ENCODE peak calls at places on chromosomes 11 and 22, in five cellular contexts. X is heart right ventricle, R is heart left ventricle, W is GM23248, F is IMR-90. K is an unnamed sample. For H3K27me3 and H3K36me3, the result is how much of the 10 kb centered on the place peaks cover.

GRCh38 chr11:95375881-95376280 is 144.9 kb upstream of the SESN3 start:
- DNase-seq in X (no peak), R (no peak), W (peak), F (peak), K (peak)

GRCh38 chr11:78821371-78822306 is 247.0 kb upstream of the NARS2 start:
- DNase-seq in X (no peak), R (no peak), W (no peak), F (peak), K (no peak)

GRCh38 chr11:12287009-12287373 is 90.4 kb upstream of the PARVA start:
- DNase-seq in X (no peak), R (no peak), W (peak), F (peak), K (peak)

GRCh38 chr11:60377737-60378136 is 595 bp upstream of the MS4A7 start:
- DNase-seq in X (no peak), R (peak), W (no peak), F (no peak), K (no peak)

GRCh38 chr11:83006877-83007330 is 64.8 kb downstream of the RAB30 start:
- DNase-seq in X (no peak), R (no peak), W (no peak), F (no peak), K (no peak)

GRCh38 chr11:95698939-95699562 is 90.5 kb downstream of the FAM76B start:
- DNase-seq in X (no peak), R (no peak), W (peak), F (peak), K (no peak)

GRCh38 chr11:113159967-113160621 is 154.3 kb upstream of the TTC12 start:
- DNase-seq in X (no peak), R (peak), W (no peak), F (no peak), K (no peak)

GRCh38 chr11:72716788-72717435 is 35.3 kb downstream of the ARAP1 start:
- DNase-seq in X (no peak), R (peak), W (no peak), F (no peak), K (no peak)

GRCh38 chr11:6297831-6298230 is 22.5 kb downstream of the CAVIN3 start:
- DNase-seq in X (no peak), R (no peak), W (peak), F (no peak), K (no peak)

GRCh38 chr22:40529817-40530216 is 106.7 kb downstream of the MRTFA start:
- DNase-seq in X (no peak), R (no peak), W (peak), F (peak), K (no peak)

GRCh38 chr22:27456696-27457503 is 344.7 kb downstream of the MN1 start:
- DNase-seq in X (no peak), R (no peak), W (peak), F (peak), K (peak)

GRCh38 chr11:64295760-64296159 is 4.4 kb upstream of the CATSPERZ start:
- DNase-seq in X (no peak), R (no peak), W (no peak), F (no peak), K (no peak)

GRCh38 chr11:64297722-64298358 is 2.3 kb upstream of the CATSPERZ start:
- DNase-seq in X (no peak), R (no peak), W (no peak), F (no peak), K (no peak)

GRCh38 chr11:64296830-64297721 is 3.1 kb upstream of the CATSPERZ start:
- DNase-seq in X (no peak), R (no peak), W (no peak), F (no peak), K (no peak)

GRCh38 chr11:64294665-64295289 is 3.7 kb downstream of the KCNK4 start:
- DNase-seq in X (no peak), R (no peak), W (peak), F (no peak), K (no peak)

GRCh38 chr11:64296236-64296635 is 3.9 kb upstream of the CATSPERZ start:
- DNase-seq in X (no peak), R (no peak), W (peak), F (no peak), K (no peak)
- H3K27me3 ChIP-seq in X (under half), R (half or more), W (under half), F (half or more), K (under half)

GRCh38 chr11:3006505-3007260 is 14.6 kb upstream of the NAP1L4 start:
- DNase-seq in X (no peak), R (no peak), W (no peak), F (no peak), K (no peak)

GRCh38 chr11:3009481-3009880 is 17.4 kb upstream of the NAP1L4 start:
- DNase-seq in X (no peak), R (no peak), W (no peak), F (no peak), K (no peak)

GRCh38 chr11:3010004-3010403 is 17.9 kb upstream of the NAP1L4 start:
- DNase-seq in X (no peak), R (no peak), W (no peak), F (no peak), K (no peak)

GRCh38 chr11:3008746-3009336 is 16.7 kb upstream of the NAP1L4 start:
- DNase-seq in X (no peak), R (no peak), W (no peak), F (no peak), K (no peak)

GRCh38 chr11:3007404-3008010 is 15.4 kb upstream of the NAP1L4 start:
- DNase-seq in X (no peak), R (no peak), W (no peak), F (no peak), K (no peak)
- H3K36me3 ChIP-seq in X (half or more), R (half or more), W (under half), F (half or more), K (under half)

GRCh38 chr22:36815558-36816337 is 1.1 kb downstream of the PVALB start:
- DNase-seq in X (no peak), R (no peak), W (no peak), F (no peak), K (no peak)
- H3K27me3 ChIP-seq in X (under half), R (half or more), W (half or more), F (half or more), K (under half)

GRCh38 chr11:123055132-123055924 is 6.6 kb downstream of the HSPA8 start:
- DNase-seq in X (no peak), R (no peak), W (no peak), F (no peak), K (no peak)
- H3K36me3 ChIP-seq in X (half or more), R (half or more), W (half or more), F (half or more), K (half or more)

GRCh38 chr11:9568854-9569587 is 4.4 kb upstream of the WEE1 start:
- DNase-seq in X (peak), R (peak), W (peak), F (peak), K (peak)

GRCh38 chr11:9568161-9568853 is 5.2 kb upstream of the WEE1 start:
- DNase-seq in X (no peak), R (no peak), W (peak), F (peak), K (no peak)

GRCh38 chr11:9566561-9567063 is 6.9 kb upstream of the WEE1 start:
- DNase-seq in X (no peak), R (no peak), W (peak), F (peak), K (no peak)

GRCh38 chr11:9565822-9566560 is 7.5 kb upstream of the WEE1 start:
- DNase-seq in X (no peak), R (no peak), W (peak), F (peak), K (peak)

DNA sequence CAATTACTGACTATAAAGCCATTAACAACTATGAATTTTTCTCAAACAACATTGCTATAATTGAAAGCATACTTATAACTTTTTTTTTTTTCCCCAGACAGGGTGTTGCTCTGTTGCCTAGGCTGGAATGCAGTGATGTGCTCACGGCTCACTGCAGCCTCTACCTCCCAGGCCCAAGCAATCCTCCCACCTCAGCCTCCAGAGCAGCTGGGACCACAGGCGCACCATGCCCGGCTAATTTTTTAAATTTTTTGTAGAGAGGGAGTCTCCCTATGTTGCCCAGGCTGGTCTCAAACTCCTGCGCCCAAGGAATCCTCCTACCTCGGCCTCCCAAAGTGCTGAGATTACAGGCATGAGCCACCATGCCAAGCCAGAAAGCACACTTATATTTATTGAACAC is 6.1 kb upstream of the WEE1 start:
- DNase-seq in X (no peak), R (no peak), W (no peak), F (no peak), K (no peak)
- H3K27me3 ChIP-seq in X (under half), R (under half), W (under half), F (under half), K (under half)

GRCh38 chr22:45816771-45817170 is 145.1 kb downstream of the ATXN10 start:
- DNase-seq in X (no peak), R (no peak), W (no peak), F (no peak), K (no peak)
- H3K36me3 ChIP-seq in X (half or more), R (under half), W (under half), F (under half), K (half or more)

GRCh38 chr11:111330234-111330893 is 32.0 kb downstream of the POU2AF3 start:
- DNase-seq in X (no peak), R (no peak), W (no peak), F (no peak), K (no peak)
- H3K27me3 ChIP-seq in X (under half), R (under half), W (under half), F (under half), K (under half)

DNA sequence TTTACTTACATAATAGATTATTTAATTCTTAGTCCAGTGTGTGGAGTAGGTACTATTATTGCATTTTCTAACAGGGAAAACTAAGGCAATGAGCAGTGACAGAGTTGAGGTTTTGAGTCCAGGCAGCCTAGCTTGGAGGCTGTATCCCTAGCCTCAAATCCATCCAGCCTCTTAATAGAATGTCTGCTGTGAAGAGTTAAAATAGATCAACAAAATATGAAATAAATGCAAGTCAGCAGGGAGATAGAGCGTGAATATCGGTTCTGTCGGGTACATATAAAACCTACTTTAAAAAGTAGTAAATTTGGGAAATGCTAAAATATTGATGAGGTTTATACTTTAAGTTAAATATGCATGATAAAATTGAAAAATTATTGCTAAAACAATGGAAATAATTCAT is 53.3 kb downstream of the MED15 start:
- DNase-seq in X (no peak), R (no peak), W (no peak), F (no peak), K (no peak)
- H3K36me3 ChIP-seq in X (half or more), R (half or more), W (half or more), F (half or more), K (half or more)

GRCh38 chr22:49302150-49302460 is 525.6 kb downstream of the BRD1 start:
- DNase-seq in X (no peak), R (no peak), W (no peak), F (no peak), K (no peak)

GRCh38 chr22:49299821-49300231 is 527.8 kb downstream of the BRD1 start:
- DNase-seq in X (no peak), R (no peak), W (no peak), F (no peak), K (no peak)

GRCh38 chr22:49301398-49302149 is 526.1 kb downstream of the BRD1 start:
- DNase-seq in X (no peak), R (no peak), W (no peak), F (no peak), K (no peak)

GRCh38 chr22:49300241-49300640 is 527.4 kb downstream of the BRD1 start:
- DNase-seq in X (no peak), R (no peak), W (no peak), F (no peak), K (no peak)

GRCh38 chr22:49300951-49301397 is 526.7 kb downstream of the BRD1 start:
- DNase-seq in X (no peak), R (no peak), W (no peak), F (no peak), K (no peak)
- H3K27me3 ChIP-seq in X (under half), R (under half), W (under half), F (under half), K (under half)